ENCODE peak calls at places on chromosomes 6 and 20, in ten cellular contexts. M is left lung, Z is tibial artery, D is dorsolateral prefrontal cortex, Q is esophagus squamous epithelium, Y is hepatocyte, P is ascending aorta, G is sigmoid colon, L is AG04450, V is fibroblast of lung. A is an unnamed sample.

GRCh38 chr6:141700836-141701235 is 431.9 kb upstream of the GJE1 start:
- DNase-seq in M (no peak), Z (no peak), D (no peak), Q (no peak), Y (no peak), P (no peak), G (no peak), L (no peak), V (peak; percentile 20), A (peak; percentile 5)

GRCh38 chr6:2454180-2454579 is 208.8 kb upstream of the GMDS start:
- DNase-seq in M (no peak), Z (no peak), D (no peak), Q (no peak), Y (no peak), P (no peak), G (no peak), L (no peak), V (no peak), A (no peak)

GRCh38 chr6:21201673-21202430 is 391.7 kb upstream of the SOX4 start:
- DNase-seq in M (no peak), Z (no peak), D (no peak), Q (no peak), Y (no peak), P (no peak), G (no peak), L (no peak), V (no peak), A (no peak)

GRCh38 chr6:71585472-71585871 is 296.9 kb downstream of the OGFRL1 start:
- DNase-seq in M (no peak), Z (no peak), D (no peak), Q (no peak), Y (no peak), P (no peak), G (no peak), L (no peak), V (no peak), A (no peak)

GRCh38 chr20:33443006-33443511 is 504 bp downstream of the SNTA1 start:
- DNase-seq in M (peak; percentile 36), Z (peak; percentile 37), D (peak; percentile 30), Q (no peak), Y (peak; percentile 72), P (peak; percentile 71), G (peak; percentile 73), L (no peak), V (no peak), A (no peak)

GRCh38 chr20:43911066-43911465 is 3.6 kb upstream of the TOX2 start:
- DNase-seq in M (no peak), Z (no peak), D (no peak), Q (no peak), Y (no peak), P (no peak), G (no peak), L (no peak), V (peak; percentile 80), A (peak; percentile 78)

GRCh38 chr6:121858310-121858709 is 422.9 kb downstream of the GJA1 start:
- DNase-seq in M (no peak), Z (no peak), D (no peak), Q (no peak), Y (no peak), P (no peak), G (no peak), L (no peak), V (no peak), A (no peak)

GRCh38 chr20:4916991-4917881 is 84.1 kb downstream of the SLC23A2 start:
- DNase-seq in M (no peak), Z (no peak), D (no peak), Q (no peak), Y (no peak), P (no peak), G (no peak), L (no peak), V (no peak), A (peak; percentile 16)

GRCh38 chr6:2949121-2949520 is 22.2 kb downstream of the SERPINB6 start:
- DNase-seq in M (no peak), Z (no peak), D (no peak), Q (no peak), Y (no peak), P (peak; percentile 39), G (no peak), L (no peak), V (no peak), A (no peak)

GRCh38 chr6:19849196-19849595 is 12.0 kb downstream of the ID4 start:
- DNase-seq in M (no peak), Z (no peak), D (no peak), Q (no peak), Y (no peak), P (no peak), G (no peak), L (no peak), V (no peak), A (no peak)

GRCh38 chr6:166980738-166981137 is 18.5 kb upstream of the CEP43 start:
- DNase-seq in M (no peak), Z (no peak), D (no peak), Q (no peak), Y (no peak), P (no peak), G (no peak), L (no peak), V (no peak), A (no peak)

GRCh38 chr6:45394586-45395095 is 16.9 kb upstream of the SUPT3H start:
- DNase-seq in M (no peak), Z (no peak), D (no peak), Q (no peak), Y (no peak), P (no peak), G (no peak), L (no peak), V (no peak), A (no peak)

GRCh38 chr6:13769655-13770053 is 44.7 kb downstream of the MCUR1 start:
- DNase-seq in M (no peak), Z (no peak), D (no peak), Q (no peak), Y (no peak), P (no peak), G (no peak), L (no peak), V (no peak), A (no peak)

GRCh38 chr20:45095753-45096371 is 5.1 kb downstream of the KCNS1 start:
- DNase-seq in M (no peak), Z (no peak), D (peak; percentile 48), Q (no peak), Y (peak; percentile 70), P (no peak), G (no peak), L (no peak), V (peak; percentile 72), A (peak; percentile 72)

GRCh38 chr20:63980317-63980805 is 571 bp upstream of the PRPF6 start:
- DNase-seq in M (no peak), Z (no peak), D (no peak), Q (no peak), Y (peak; percentile 7), P (no peak), G (no peak), L (no peak), V (no peak), A (no peak)

GRCh38 chr6:94902974-94903628 is 674.2 kb upstream of the MANEA start:
- DNase-seq in M (no peak), Z (no peak), D (no peak), Q (no peak), Y (no peak), P (no peak), G (no peak), L (no peak), V (no peak), A (no peak)

GRCh38 chr6:143744593-143745151 is 66.9 kb downstream of the PHACTR2 start:
- DNase-seq in M (no peak), Z (no peak), D (no peak), Q (no peak), Y (peak; percentile 34), P (no peak), G (no peak), L (no peak), V (peak; percentile 24), A (no peak)

GRCh38 chr6:137811912-137812553 is 55.0 kb upstream of the TNFAIP3 start:
- DNase-seq in M (no peak), Z (no peak), D (no peak), Q (no peak), Y (no peak), P (no peak), G (no peak), L (no peak), V (no peak), A (no peak)
- H3K27ac ChIP-seq in M (no peak overlapping the region), Z (no peak overlapping the region), D (no peak overlapping the region), Q (peak overlapping the region; percentile 18), Y (peak overlapping the region; percentile 87), P (no peak overlapping the region), G (peak overlapping the region; percentile 46), L (peak overlapping the region; percentile 31), V (no peak overlapping the region), A (no peak overlapping the region)

GRCh38 chr6:156918647-156919046 is 141.5 kb downstream of the ARID1B start:
- DNase-seq in M (no peak), Z (no peak), D (no peak), Q (no peak), Y (no peak), P (no peak), G (no peak), L (no peak), V (no peak), A (no peak)
- H3K27me3 ChIP-seq in M (no peaks in the 10 kb centered on the region), Z (no peaks in the 10 kb centered on the region), D (no peaks in the 10 kb centered on the region), Q (no peaks in the 10 kb centered on the region), Y (no peaks in the 10 kb centered on the region), P (no peaks in the 10 kb centered on the region), G (no peaks in the 10 kb centered on the region), L (no peaks in the 10 kb centered on the region), V (no peaks in the 10 kb centered on the region), A (no peaks in the 10 kb centered on the region)

GRCh38 chr6:104768906-104769305 is 90.8 kb downstream of the HACE1 start:
- DNase-seq in M (no peak), Z (no peak), D (no peak), Q (no peak), Y (no peak), P (no peak), G (no peak), L (no peak), V (no peak), A (no peak)

GRCh38 chr6:104766601-104767000 is 93.1 kb downstream of the HACE1 start:
- DNase-seq in M (no peak), Z (no peak), D (no peak), Q (no peak), Y (no peak), P (no peak), G (no peak), L (no peak), V (no peak), A (no peak)

DNA sequence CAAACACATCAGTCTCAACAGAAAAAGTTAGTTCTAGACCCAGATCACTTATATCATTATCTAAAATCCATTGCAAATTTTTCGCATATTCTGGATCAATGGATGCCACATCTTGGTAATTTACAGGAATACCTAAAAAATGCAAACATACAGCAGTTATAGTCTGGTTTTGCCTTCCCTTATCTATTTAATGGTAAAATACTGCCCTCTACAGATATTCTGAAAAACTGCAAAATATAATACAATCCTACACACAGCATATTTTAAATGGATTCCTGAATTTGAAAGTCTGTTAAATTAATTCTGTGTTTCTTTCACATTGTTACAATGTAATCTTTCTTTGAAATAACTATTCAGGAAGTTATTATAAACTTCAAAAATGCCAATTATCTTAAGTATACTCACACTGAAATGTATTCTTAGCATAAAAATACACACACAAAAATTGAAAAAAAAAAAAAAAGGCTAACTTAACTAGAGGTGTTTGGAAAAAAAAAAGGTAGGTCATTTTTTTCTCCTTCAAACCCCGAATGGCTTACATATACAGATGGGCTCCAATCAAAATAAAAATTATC is 88.4 kb downstream of the HACE1 start:
- DNase-seq in M (no peak), Z (no peak), D (no peak), Q (no peak), Y (peak; percentile 11), P (no peak), G (no peak), L (no peak), V (peak; percentile 50), A (peak; percentile 35)
- TF ChIP-seq CTCF in M (peak; percentile 55), Z (peak; percentile 42), D (peak; percentile 74), Q (peak; percentile 27), Y (peak; percentile 78), P (peak; percentile 49), G (peak; percentile 34), L (peak; percentile 50), V (peak; percentile 38), A (peak; percentile 53)

GRCh38 chr6:12266571-12266970 is 23.6 kb upstream of the EDN1 start:
- DNase-seq in M (no peak), Z (no peak), D (no peak), Q (no peak), Y (no peak), P (no peak), G (no peak), L (no peak), V (peak; percentile 12), A (peak; percentile 70)
- H3K27ac ChIP-seq in M (no peak overlapping the region), Z (no peak overlapping the region), D (no peak overlapping the region), Q (no peak overlapping the region), Y (no peak overlapping the region), P (no peak overlapping the region), G (no peak overlapping the region), L (no peak overlapping the region), V (no peak overlapping the region), A (no peak overlapping the region)

A was measured in cardiac muscle cell.